ENCODE peak calls at places on chromosomes 7 and 10, in ten cellular contexts. Z is uterus, W is SK-N-SH, C is psoas muscle, Q is lower lobe of right lung, F is HCT116, H is tibial artery, L is colonic mucosa, Y is ovary, V is mammary epithelial cell. K is an unnamed sample. For H3K4me1, the result is how much of the 10 kb centered on the place peaks cover.

GRCh38 chr7:76330673-76331072 is 28.1 kb downstream of the YWHAG start:
- DNase-seq in Z (no peak), W (no peak), C (no peak), Q (no peak), F (no peak), H (no peak), L (no peak), Y (no peak), V (no peak), K (no peak)

GRCh38 chr7:95089414-95089813 is 182.0 kb downstream of the PPP1R9A start:
- DNase-seq in Z (no peak), W (no peak), C (no peak), Q (no peak), F (no peak), H (no peak), L (no peak), Y (no peak), V (no peak), K (no peak)

GRCh38 chr7:7129381-7129780 is 53.0 kb upstream of the C1GALT1 start:
- DNase-seq in Z (no peak), W (no peak), C (no peak), Q (no peak), F (no peak), H (no peak), L (no peak), Y (no peak), V (no peak), K (no peak)

GRCh38 chr10:114100848-114101741 is 57.4 kb downstream of the ADRB1 start:
- DNase-seq in Z (peak), W (peak), C (no peak), Q (no peak), F (no peak), H (no peak), L (peak), Y (peak), V (no peak), K (no peak)

GRCh38 chr10:69854685-69855345 is 53.1 kb downstream of the COL13A1 start:
- DNase-seq in Z (no peak), W (no peak), C (peak), Q (no peak), F (no peak), H (no peak), L (no peak), Y (no peak), V (no peak), K (no peak)

GRCh38 chr7:102273749-102274712 is 12.6 kb upstream of the SH2B2 start:
- DNase-seq in Z (no peak), W (no peak), C (no peak), Q (no peak), F (peak), H (no peak), L (peak), Y (no peak), V (peak), K (no peak)

GRCh38 chr7:150461520-150461919 is 11.1 kb downstream of the GIMAP8 start:
- DNase-seq in Z (no peak), W (no peak), C (no peak), Q (no peak), F (no peak), H (no peak), L (no peak), Y (no peak), V (no peak), K (no peak)

GRCh38 chr10:58457761-58458616 is 54.7 kb upstream of the BICC1 start:
- DNase-seq in Z (peak), W (no peak), C (no peak), Q (no peak), F (no peak), H (peak), L (peak), Y (peak), V (peak), K (no peak)

GRCh38 chr7:3042301-3042700 is 1.4 kb downstream of the CARD11 start:
- DNase-seq in Z (no peak), W (no peak), C (no peak), Q (no peak), F (no peak), H (no peak), L (no peak), Y (no peak), V (no peak), K (no peak)

GRCh38 chr7:148735141-148735540 is 36.4 kb downstream of the CUL1 start:
- DNase-seq in Z (no peak), W (no peak), C (no peak), Q (no peak), F (no peak), H (no peak), L (no peak), Y (no peak), V (no peak), K (peak)

GRCh38 chr10:112424658-112425057 is 22.1 kb downstream of the ZDHHC6 start:
- DNase-seq in Z (no peak), W (no peak), C (no peak), Q (no peak), F (no peak), H (no peak), L (no peak), Y (no peak), V (no peak), K (no peak)

GRCh38 chr10:66747451-66747850 is 178.4 kb upstream of the LRRTM3 start:
- DNase-seq in Z (no peak), W (no peak), C (no peak), Q (no peak), F (peak), H (no peak), L (no peak), Y (no peak), V (peak), K (no peak)

GRCh38 chr10:73894245-73894971 is 16.5 kb upstream of the PLAU start:
- DNase-seq in Z (no peak), W (no peak), C (no peak), Q (no peak), F (no peak), H (no peak), L (no peak), Y (no peak), V (peak), K (no peak)

DNA sequence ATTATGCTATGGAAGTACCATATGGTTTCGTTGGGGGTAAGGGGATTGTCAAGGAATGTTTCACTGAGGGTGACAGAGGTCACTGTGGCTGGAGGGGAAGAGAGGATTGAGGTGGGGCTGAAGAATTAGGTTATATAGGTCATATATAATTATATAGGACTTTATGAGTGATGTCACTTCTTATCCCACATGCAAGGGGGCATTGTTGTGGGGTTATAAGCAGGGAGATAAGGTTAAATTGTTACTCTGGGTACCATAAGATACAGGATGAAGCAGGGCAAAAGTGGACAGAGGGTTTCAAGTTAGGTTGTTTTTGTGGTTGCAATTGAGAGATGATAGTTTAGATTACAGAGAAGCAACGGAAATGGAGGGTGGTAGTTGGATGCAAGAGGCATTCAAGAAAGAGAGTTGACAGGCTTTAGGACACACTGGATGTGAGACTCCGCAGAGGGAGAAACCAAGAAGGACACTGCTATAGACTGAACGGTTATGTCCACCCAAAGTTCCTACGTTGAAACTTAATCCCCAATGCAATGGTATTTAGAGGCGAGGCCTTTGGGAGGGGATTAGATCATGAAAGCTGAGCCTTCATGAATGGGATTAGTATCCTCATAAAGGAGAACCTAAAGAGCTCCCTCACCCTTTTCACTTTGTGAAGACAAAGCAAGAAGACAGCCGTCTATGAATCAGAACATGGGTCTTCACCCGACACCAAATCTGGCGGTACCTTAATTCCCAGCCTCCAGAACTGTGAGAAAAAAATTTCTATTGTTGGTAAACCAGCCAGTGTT is 7.0 kb upstream of the PRR15 start:
- DNase-seq in Z (no peak), W (no peak), C (no peak), Q (no peak), F (no peak), H (no peak), L (no peak), Y (no peak), V (no peak), K (no peak)
- TF ChIP-seq CTCF in Z (no peak), W (peak), C (no peak), Q (no peak), F (peak), H (no peak), L (no peak), Y (no peak), V (peak), K (no peak)

DNA sequence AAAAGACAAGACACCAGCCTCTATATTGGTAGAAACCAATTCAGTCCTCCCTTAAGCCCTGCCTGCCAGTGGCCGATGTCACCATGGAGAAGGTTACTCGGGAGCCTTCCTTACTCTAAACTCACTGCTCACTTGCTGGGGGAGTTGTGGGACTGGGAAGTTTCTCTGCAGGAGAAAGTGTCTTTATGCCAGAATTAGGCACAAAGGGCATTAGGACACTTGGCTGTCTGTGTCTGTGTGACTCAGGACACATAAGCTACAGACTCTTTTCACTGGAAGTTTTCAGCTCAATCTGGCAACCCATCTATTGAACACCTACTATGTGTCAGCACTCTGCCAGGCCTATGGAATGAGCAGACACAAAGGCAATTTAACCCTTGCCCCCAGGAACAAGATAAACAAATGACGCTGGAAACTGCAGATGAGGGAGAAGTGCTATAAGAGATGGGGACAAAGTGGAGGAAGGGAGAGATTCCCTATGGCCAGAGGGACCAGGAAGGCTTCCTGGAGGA is 49.5 kb upstream of the CACUL1 start:
- DNase-seq in Z (no peak), W (no peak), C (no peak), Q (no peak), F (no peak), H (no peak), L (no peak), Y (no peak), V (no peak), K (no peak)
- H3K4me1 ChIP-seq in Z (under half), W (under half), C (under half), Q (under half), F (under half), H (under half), L (under half), Y (under half), V (under half), K (under half)

DNA sequence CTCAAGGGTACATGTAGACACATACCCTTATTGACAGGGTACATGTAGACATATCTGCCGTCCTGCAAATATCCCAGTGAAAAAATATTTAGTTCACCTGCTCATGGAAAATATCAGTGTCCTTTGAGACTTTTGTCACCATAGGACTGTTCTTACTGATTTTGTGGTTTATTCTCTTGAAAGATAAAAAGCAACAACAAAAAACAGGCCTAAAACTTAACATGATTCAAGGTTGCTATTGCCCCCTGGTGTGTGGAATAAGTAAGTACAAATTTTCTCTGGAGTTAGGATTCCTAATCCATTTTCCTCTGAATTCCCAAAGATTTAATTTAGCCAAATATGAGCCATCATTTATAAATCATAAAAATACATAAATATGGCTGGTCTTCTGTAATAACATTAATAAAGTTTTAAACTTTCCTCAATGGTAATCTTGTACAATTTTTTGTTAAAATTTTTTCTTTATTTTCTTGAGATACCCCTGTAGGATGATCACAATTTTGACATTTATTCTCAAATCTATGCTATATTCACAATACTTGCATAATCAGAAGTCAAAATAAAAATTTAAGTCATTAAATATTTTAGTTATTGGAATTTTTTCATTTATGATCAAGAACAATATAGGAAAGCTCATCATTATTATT is 741.4 kb upstream of the POT1 start:
- DNase-seq in Z (no peak), W (peak), C (no peak), Q (no peak), F (peak), H (no peak), L (no peak), Y (no peak), V (peak), K (no peak)
- TF ChIP-seq CTCF in Z (no peak), W (peak), C (peak), Q (peak), F (peak), H (peak), L (peak), Y (no peak), V (peak), K (no peak)

DNA sequence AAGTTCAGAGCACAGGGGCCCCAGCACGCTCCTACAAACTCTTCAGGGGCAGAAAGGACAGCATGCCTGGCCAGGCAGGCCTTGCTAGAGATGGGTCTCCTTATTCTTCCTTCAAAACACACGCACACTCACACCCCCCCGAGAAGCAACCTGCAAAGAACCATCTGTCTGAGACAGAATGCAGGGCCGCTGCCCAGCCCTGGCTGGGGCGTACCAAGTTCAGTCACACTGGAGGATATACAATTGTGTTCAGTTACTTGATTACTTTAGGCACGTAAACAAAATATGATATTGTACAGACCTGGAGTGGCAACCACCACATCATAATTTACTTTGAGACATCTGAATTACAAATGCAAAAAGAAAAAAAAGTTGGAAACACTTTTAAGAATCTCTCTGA is 5.7 kb downstream of the FAM53B start:
- DNase-seq in Z (no peak), W (no peak), C (no peak), Q (no peak), F (no peak), H (no peak), L (peak), Y (no peak), V (no peak), K (no peak)
- H3K4me1 ChIP-seq in Z (under half), W (under half), C (half or more), Q (half or more), F (under half), H (half or more), L (half or more), Y (half or more), V (half or more), K (half or more)

GRCh38 chr10:132539894-132540293 is 2.3 kb downstream of the INPP5A start:
- DNase-seq in Z (no peak), W (no peak), C (no peak), Q (no peak), F (no peak), H (peak), L (no peak), Y (no peak), V (no peak), K (no peak)
- TF ChIP-seq CTCF in Z (no peak), W (no peak), C (no peak), Q (no peak), F (no peak), H (no peak), L (no peak), Y (no peak), V (no peak), K (no peak)

GRCh38 chr10:22623624-22624263 is 90.6 kb downstream of the PIP4K2A start:
- DNase-seq in Z (no peak), W (no peak), C (no peak), Q (no peak), F (no peak), H (no peak), L (no peak), Y (no peak), V (no peak), K (no peak)

GRCh38 chr10:22621726-22622125 is 92.7 kb downstream of the PIP4K2A start:
- DNase-seq in Z (no peak), W (no peak), C (no peak), Q (no peak), F (no peak), H (no peak), L (no peak), Y (no peak), V (no peak), K (no peak)

GRCh38 chr10:22620929-22621328 is 93.4 kb downstream of the PIP4K2A start:
- DNase-seq in Z (no peak), W (no peak), C (no peak), Q (no peak), F (no peak), H (no peak), L (no peak), Y (no peak), V (no peak), K (no peak)

GRCh38 chr10:22624289-22624738 is 90.1 kb downstream of the PIP4K2A start:
- DNase-seq in Z (no peak), W (no peak), C (no peak), Q (no peak), F (no peak), H (no peak), L (no peak), Y (no peak), V (peak), K (no peak)

DNA sequence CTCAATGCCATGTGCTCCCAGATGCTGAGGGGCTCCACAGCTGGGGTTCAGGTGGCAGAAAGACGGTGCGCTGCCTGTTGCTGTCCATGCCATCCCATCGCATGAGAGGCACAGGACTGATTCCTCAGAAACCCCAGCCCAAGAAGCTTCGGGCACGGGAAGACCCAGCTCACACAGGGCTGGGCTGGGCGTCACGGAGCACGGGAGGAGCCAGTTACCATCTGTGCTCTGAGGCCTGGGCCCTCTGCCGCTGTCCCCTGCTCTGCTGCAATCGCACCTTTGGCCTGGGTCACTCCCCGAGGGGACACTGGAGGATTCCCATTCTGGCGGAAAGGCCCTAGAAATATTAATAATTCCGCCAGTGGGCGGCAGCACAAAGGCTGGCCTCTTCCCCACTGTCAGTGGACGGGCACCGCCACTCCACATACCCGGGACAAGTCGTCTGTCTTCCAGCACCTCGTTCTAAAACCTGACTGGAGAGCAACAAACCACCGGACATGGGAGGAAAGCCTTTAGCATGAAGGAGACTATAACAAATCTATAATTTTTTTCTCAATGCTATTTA is 92.1 kb downstream of the PIP4K2A start:
- DNase-seq in Z (no peak), W (no peak), C (no peak), Q (no peak), F (no peak), H (no peak), L (no peak), Y (no peak), V (no peak), K (no peak)
- H3K4me1 ChIP-seq in Z (under half), W (half or more), C (under half), Q (half or more), F (half or more), H (half or more), L (under half), Y (under half), V (under half), K (under half)

GRCh38 chr10:100670828-100671479 is 74.4 kb upstream of the PAX2 start:
- DNase-seq in Z (no peak), W (peak), C (no peak), Q (peak), F (no peak), H (no peak), L (peak), Y (no peak), V (no peak), K (no peak)
- TF ChIP-seq CTCF in Z (peak), W (peak), C (peak), Q (peak), F (peak), H (peak), L (peak), Y (no peak), V (no peak), K (peak)

DNA sequence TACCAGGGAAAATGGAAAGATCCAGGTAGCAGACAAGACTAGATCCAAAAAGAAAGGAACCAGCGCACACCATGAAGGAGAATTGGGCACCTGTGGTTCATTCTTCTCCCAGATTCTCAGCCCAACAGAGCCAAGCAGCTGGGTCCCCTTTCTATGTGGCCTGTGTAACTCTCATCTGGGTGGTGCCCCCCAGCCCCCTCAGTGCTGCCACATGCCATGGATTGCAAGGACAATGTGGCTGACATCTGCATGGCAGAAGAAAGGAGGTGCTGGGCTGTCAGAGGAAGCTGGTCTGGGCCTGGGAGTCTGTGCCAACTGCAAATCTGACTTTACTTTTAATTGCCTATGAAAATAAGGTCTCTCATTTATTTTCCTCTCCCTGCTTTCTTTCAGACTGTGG is 21.4 kb downstream of the PRSS2 start:
- DNase-seq in Z (no peak), W (no peak), C (no peak), Q (no peak), F (no peak), H (no peak), L (no peak), Y (no peak), V (no peak), K (no peak)
- H3K4me1 ChIP-seq in Z (under half), W (under half), C (under half), Q (under half), F (under half), H (under half), L (under half), Y (under half), V (under half), K (under half)

GRCh38 chr10:133123050-133123745 is 35.5 kb downstream of the ADGRA1 start:
- DNase-seq in Z (no peak), W (no peak), C (peak), Q (peak), F (no peak), H (no peak), L (no peak), Y (no peak), V (no peak), K (peak)

GRCh38 chr10:133123746-133124356 is 36.1 kb downstream of the ADGRA1 start:
- DNase-seq in Z (no peak), W (no peak), C (peak), Q (peak), F (no peak), H (no peak), L (no peak), Y (no peak), V (no peak), K (no peak)

GRCh38 chr10:133125901-133126300 is 34.1 kb upstream of the KNDC1 start:
- DNase-seq in Z (no peak), W (no peak), C (no peak), Q (peak), F (no peak), H (no peak), L (no peak), Y (peak), V (no peak), K (no peak)

GRCh38 chr10:133126431-133127290 is 33.4 kb upstream of the KNDC1 start:
- DNase-seq in Z (no peak), W (no peak), C (peak), Q (peak), F (no peak), H (no peak), L (no peak), Y (peak), V (no peak), K (peak)

GRCh38 chr10:133124357-133125211 is 35.4 kb upstream of the KNDC1 start:
- DNase-seq in Z (no peak), W (peak), C (peak), Q (peak), F (no peak), H (no peak), L (no peak), Y (no peak), V (no peak), K (peak)
- TF ChIP-seq CTCF in Z (peak), W (peak), C (peak), Q (peak), F (no peak), H (peak), L (peak), Y (no peak), V (peak), K (peak)